ENCODE peak calls at places on chromosomes 4 and X, in seven cellular contexts. Q is activated T-helper 1 cell treated with anti-CD3 and anti-CD28 coated beads, Interleukin-2, amount 50 U/mL, for 16 hours; W is effector CD4-positive, alpha-beta T cell; H is iPS-NIHi11; I is left lung; R is T-helper 17 cell; M is cardiac muscle cell. T is an unnamed sample.

GRCh38 chr4:182263562-182263961 is 20.4 kb downstream of the TENM3 start:
- DNase-seq in I (no peak), W (no peak), M (no peak), Q (no peak), H (no peak), R (no peak), T (no peak)

GRCh38 chrX:16137416-16138107 is 14.2 kb downstream of the GRPR start:
- DNase-seq in W (no peak), Q (no peak), M (no peak), H (no peak), I (no peak), R (no peak), T (no peak)

GRCh38 chr4:67704843-67705242 is 3.9 kb upstream of the UBA6 start:
- DNase-seq in W (no peak), I (no peak), M (no peak), Q (no peak), R (no peak), H (no peak), T (no peak)

GRCh38 chrX:71199252-71199651 is 23.8 kb upstream of the GJB1 start:
- DNase-seq in H (no peak), M (no peak), R (no peak), I (no peak), Q (no peak), W (no peak), T (no peak)

GRCh38 chrX:51395807-51396728 is 63.4 kb downstream of the NUDT10 start:
- DNase-seq in M (peak), H (peak), I (peak), Q (peak), W (peak), R (peak), T (no peak)

GRCh38 chrX:50905334-50905733 is 5.2 kb upstream of the BMP15 start:
- DNase-seq in R (no peak), M (peak), W (no peak), H (no peak), I (no peak), Q (no peak), T (no peak)

GRCh38 chr4:71445819-71446218 is 107.0 kb downstream of the SLC4A4 start:
- DNase-seq in W (no peak), R (no peak), Q (no peak), I (no peak), M (no peak), H (no peak), T (no peak)

GRCh38 chr4:93178279-93178678 is 650.3 kb upstream of the ATOH1 start:
- DNase-seq in M (no peak), Q (no peak), H (no peak), R (no peak), W (no peak), I (no peak), T (no peak)

GRCh38 chr4:179751669-179752068 is 2309.4 kb upstream of the AGA start:
- DNase-seq in R (no peak), H (no peak), W (no peak), M (no peak), Q (no peak), I (no peak), T (no peak)